ENCODE peak calls at places on chromosomes 16 and 17, in ten cellular contexts. O, W, C, K, N, B, V, T, U and F are unnamed samples.

GRCh38 chr16:77599793-77600415 is 122.4 kb upstream of the NUDT7 start:
- DNase-seq in O (no peak), W (peak), C (peak), K (no peak), N (no peak), B (peak), V (peak), T (no peak), U (no peak), F (peak)

GRCh38 chr17:31467502-31468256 is 76.2 kb downstream of the RAB11FIP4 start:
- DNase-seq in O (peak), W (no peak), C (peak), K (no peak), N (no peak), B (no peak), V (no peak), T (no peak), U (peak), F (no peak)

GRCh38 chr17:65389956-65390355 is 171.5 kb downstream of the AXIN2 start:
- DNase-seq in O (no peak), W (no peak), C (no peak), K (no peak), N (no peak), B (no peak), V (peak), T (no peak), U (no peak), F (no peak)

GRCh38 chr17:62644487-62645173 is 17.2 kb downstream of the MRC2 start:
- DNase-seq in O (no peak), W (peak), C (no peak), K (no peak), N (no peak), B (peak), V (no peak), T (no peak), U (no peak), F (no peak)

GRCh38 chr16:27254262-27254811 is 14.2 kb downstream of the NSMCE1 start:
- DNase-seq in O (no peak), W (no peak), C (no peak), K (no peak), N (no peak), B (no peak), V (no peak), T (no peak), U (no peak), F (no peak)

GRCh38 chr17:73103661-73104335 is 11.3 kb upstream of the SLC39A11 start:
- DNase-seq in O (no peak), W (no peak), C (no peak), K (no peak), N (no peak), B (no peak), V (no peak), T (no peak), U (no peak), F (no peak)

GRCh38 chr17:70067104-70067503 is 7.9 kb upstream of the KCNJ16 start:
- DNase-seq in O (no peak), W (no peak), C (no peak), K (no peak), N (no peak), B (no peak), V (no peak), T (no peak), U (no peak), F (no peak)

GRCh38 chr16:4606354-4606753 is 8.3 kb downstream of the UBALD1 start:
- DNase-seq in O (no peak), W (no peak), C (peak), K (no peak), N (no peak), B (no peak), V (no peak), T (no peak), U (peak), F (no peak)

GRCh38 chr17:70636517-70637133 is 467.3 kb downstream of the KCNJ2 start:
- DNase-seq in O (no peak), W (peak), C (peak), K (no peak), N (no peak), B (peak), V (peak), T (no peak), U (no peak), F (peak)

GRCh38 chr16:28218109-28218508 is 6.3 kb upstream of the XPO6 start:
- DNase-seq in O (no peak), W (peak), C (peak), K (no peak), N (no peak), B (peak), V (peak), T (no peak), U (peak), F (no peak)

GRCh38 chr16:7026639-7027038 is 306.0 kb upstream of the RBFOX1 start:
- DNase-seq in O (no peak), W (no peak), C (no peak), K (no peak), N (no peak), B (no peak), V (no peak), T (no peak), U (no peak), F (no peak)

GRCh38 chr17:30290077-30290476 is 1.7 kb downstream of the BLMH start:
- DNase-seq in O (no peak), W (peak), C (no peak), K (no peak), N (no peak), B (no peak), V (no peak), T (no peak), U (no peak), F (no peak)

GRCh38 chr17:30290696-30291570 is 811 bp downstream of the BLMH start:
- DNase-seq in O (no peak), W (peak), C (peak), K (peak), N (peak), B (peak), V (peak), T (no peak), U (peak), F (no peak)

GRCh38 chr17:30292490-30292858 is 730 bp upstream of the BLMH start:
- DNase-seq in O (no peak), W (no peak), C (no peak), K (no peak), N (no peak), B (no peak), V (no peak), T (no peak), U (no peak), F (no peak)

GRCh38 chr17:30296499-30297038 is 4.8 kb upstream of the BLMH start:
- DNase-seq in O (no peak), W (no peak), C (no peak), K (no peak), N (no peak), B (no peak), V (no peak), T (no peak), U (no peak), F (no peak)

DNA sequence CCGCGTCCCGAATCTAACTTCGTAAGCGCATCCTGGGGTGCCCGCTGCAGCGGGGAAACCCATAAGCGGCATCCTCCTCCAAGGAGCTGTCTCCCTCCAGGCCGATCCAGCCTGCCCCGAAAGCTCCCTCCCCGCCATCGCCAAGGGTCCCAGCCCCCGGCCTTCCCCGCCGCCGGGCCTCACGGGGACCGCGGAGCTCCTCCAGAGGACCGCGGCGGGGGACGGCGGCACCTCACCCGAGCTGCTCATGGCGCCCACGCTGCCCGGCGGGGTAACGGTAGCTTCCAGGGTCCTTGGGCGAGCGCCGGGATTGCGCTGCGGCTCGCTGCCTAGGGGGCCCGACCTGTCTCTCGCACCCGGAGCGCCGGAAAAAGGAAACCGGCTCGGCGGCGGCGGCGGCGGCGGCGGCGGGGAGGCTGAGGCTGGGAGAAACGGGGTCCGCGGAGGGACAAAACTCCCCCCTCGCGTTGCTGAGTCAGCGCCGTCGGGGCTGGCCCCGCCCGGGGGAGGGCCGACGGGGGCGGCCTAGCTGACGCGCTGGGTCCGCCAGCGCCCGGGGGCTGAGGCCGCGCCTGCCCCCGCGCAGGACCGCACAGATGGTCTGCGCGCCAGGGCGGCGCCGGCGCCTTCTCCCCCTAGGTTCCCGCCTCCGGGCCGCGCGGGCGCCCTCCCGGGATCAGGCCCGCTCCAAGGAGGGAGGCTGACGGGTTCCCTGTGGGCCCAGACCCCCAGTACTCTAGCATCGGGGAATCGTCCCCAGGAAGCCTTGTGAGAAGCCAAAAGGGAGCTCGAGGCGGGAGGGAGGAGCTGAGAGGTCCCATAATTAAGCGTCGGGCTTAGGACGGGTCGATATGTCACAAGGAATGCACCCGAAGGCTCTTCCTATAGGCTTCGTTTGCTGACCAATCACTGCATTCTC is at the start of gene BLMH:
- DNase-seq in O (peak), W (peak), C (peak), K (peak), N (peak), B (peak), V (peak), T (peak), U (peak), F (peak)
- TF ChIP-seq POLR2A in O (peak), W (peak), C (peak), K (peak), N (peak), B (peak), V (peak), T (peak), U (no peak), F (peak)

DNA sequence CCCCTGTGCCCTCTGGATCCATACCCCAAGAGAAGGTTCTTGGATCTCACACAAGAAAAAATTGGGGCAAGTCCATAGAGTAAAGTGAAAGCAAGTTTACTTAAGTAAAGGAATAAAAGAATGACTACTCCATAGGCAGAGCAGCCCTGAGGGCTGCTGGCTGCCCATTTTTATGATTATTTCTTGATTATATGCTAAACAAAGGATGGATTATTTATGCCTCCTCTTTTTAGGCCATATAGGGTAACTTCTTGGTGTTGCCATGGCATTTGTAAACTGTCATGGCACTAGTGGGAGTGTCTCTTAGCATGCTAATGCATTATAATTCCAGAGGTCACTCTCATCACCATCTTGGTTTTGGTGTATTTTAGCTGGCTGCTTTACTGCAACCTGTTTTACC is 70.8 kb downstream of the NLK start:
- DNase-seq in O (no peak), W (no peak), C (no peak), K (no peak), N (no peak), B (no peak), V (no peak), T (no peak), U (no peak), F (no peak)
- H3K27ac ChIP-seq in O (peak), W (no peak), C (no peak), K (no peak), N (no peak), B (no peak), V (peak), T (no peak), U (no peak), F (no peak)

DNA sequence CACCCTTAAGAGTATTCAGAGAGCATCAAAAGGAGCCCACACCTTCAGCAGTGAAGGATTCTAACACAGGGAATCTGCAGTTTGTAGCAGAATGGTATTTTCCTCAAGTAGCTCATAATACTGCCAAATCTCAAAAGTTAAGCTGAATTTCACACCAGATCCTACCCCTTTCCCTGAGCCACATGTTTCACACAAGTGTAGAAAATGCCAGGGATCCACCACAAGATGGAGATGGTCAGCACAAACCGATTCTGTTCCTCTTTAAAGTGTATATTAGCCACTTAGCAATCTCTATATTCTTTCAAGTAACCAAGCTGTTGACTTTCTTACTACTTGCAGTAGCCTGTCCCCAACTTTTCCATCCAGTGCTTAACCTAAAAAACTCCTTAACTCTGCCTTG is 13.2 kb downstream of the GINS2 start:
- DNase-seq in O (no peak), W (peak), C (no peak), K (no peak), N (no peak), B (peak), V (peak), T (no peak), U (no peak), F (no peak)
- TF ChIP-seq CTCF in O (peak), W (peak), C (peak), K (peak), N (no peak), B (peak), V (peak), T (peak), U (no peak), F (no peak)

GRCh38 chr17:81046770-81047359 is 11.9 kb downstream of the BAIAP2 start:
- DNase-seq in O (no peak), W (no peak), C (no peak), K (no peak), N (no peak), B (no peak), V (no peak), T (no peak), U (peak), F (no peak)
- TF ChIP-seq POLR2A in O (no peak), W (no peak), C (no peak), K (no peak), N (no peak), B (no peak), V (no peak), T (no peak), U (no peak), F (no peak)

GRCh38 chr17:82202981-82203380 is 9.7 kb downstream of the CCDC57 start:
- DNase-seq in O (no peak), W (no peak), C (no peak), K (no peak), N (no peak), B (no peak), V (no peak), T (no peak), U (no peak), F (no peak)

GRCh38 chr17:82204831-82205719 is 7.6 kb downstream of the CCDC57 start:
- DNase-seq in O (no peak), W (no peak), C (no peak), K (no peak), N (no peak), B (peak), V (peak), T (no peak), U (no peak), F (no peak)

GRCh38 chr17:82201498-82201910 is 11.1 kb downstream of the CCDC57 start:
- DNase-seq in O (no peak), W (no peak), C (no peak), K (peak), N (no peak), B (no peak), V (no peak), T (no peak), U (peak), F (no peak)

GRCh38 chr17:82205720-82206508 is 6.7 kb downstream of the CCDC57 start:
- DNase-seq in O (peak), W (peak), C (peak), K (peak), N (peak), B (peak), V (peak), T (peak), U (peak), F (peak)

DNA sequence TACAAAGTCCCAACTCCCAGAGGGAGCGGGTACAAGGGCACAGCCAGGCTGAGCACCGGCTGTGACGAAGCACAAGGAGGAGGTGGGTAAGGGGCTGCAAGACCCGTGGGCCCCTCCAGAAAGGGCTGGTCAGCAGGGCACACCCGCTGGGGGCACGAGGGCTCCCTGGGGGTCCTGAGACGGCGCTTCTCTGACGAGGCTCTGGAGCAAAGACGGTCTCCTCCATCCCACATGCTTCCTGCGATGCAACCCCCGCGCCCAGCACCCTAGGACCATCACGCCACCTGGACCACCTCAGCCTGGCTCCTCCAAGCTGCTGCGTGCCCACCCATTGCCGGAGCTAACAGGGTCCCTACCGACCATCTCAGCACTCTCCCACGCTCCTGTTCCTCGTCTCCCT is 8.7 kb downstream of the CCDC57 start:
- DNase-seq in O (no peak), W (no peak), C (no peak), K (no peak), N (no peak), B (no peak), V (no peak), T (no peak), U (no peak), F (no peak)
- H3K27ac ChIP-seq in O (no peak), W (peak), C (no peak), K (no peak), N (no peak), B (no peak), V (no peak), T (no peak), U (no peak), F (no peak)

DNA sequence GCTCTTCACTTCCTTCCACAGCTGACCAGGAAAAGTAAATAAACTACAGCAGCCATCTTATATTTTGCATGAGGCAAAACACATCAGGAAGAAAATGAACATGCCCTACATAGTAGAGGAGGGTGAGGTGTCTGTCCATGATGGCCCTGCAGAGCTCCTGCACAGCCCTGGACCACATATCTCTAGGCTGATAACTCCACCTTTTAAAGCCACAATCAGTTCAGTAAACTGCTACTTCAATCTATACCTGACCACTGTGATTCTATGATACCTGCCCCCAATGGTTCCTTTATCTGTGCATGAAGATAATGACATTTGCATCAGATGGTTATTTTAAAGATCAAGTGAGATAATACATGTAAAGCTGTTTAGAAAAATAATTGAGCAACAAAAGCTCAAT is 82.2 kb downstream of the HELZ start:
- DNase-seq in O (no peak), W (no peak), C (no peak), K (no peak), N (no peak), B (no peak), V (no peak), T (no peak), U (no peak), F (no peak)
- TF ChIP-seq CTCF in O (no peak), W (no peak), C (no peak), K (no peak), N (no peak), B (no peak), V (no peak), T (no peak), U (no peak), F (no peak)

DNA sequence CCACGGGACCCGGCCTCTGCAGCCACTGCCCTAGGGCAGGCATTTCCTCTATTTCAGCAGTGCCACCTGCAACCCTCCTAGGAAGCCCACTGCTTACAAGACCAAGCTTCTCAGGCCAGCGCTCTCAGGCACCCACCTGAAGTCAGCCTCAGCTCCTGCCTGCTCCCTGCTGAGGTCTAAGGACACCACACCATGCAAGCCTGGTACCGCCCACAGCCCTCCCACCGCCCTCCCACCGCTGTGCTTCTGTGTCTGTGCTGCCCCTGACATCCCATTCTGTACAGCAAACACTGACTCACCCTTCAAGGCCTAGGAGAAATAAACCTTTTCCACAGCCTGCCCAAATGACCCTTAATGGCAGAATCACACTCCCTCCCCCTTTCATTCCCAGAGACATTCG is 6.3 kb downstream of the CLUH start:
- DNase-seq in O (peak), W (no peak), C (no peak), K (peak), N (peak), B (peak), V (peak), T (no peak), U (no peak), F (no peak)
- TF ChIP-seq POLR2A in O (no peak), W (no peak), C (no peak), K (no peak), N (no peak), B (no peak), V (no peak), T (no peak), U (no peak), F (no peak)

GRCh38 chr17:50074227-50074626 is 18.3 kb downstream of the ITGA3 start:
- DNase-seq in O (peak), W (no peak), C (no peak), K (no peak), N (no peak), B (no peak), V (no peak), T (no peak), U (no peak), F (no peak)
- H3K27ac ChIP-seq in O (no peak), W (no peak), C (no peak), K (no peak), N (no peak), B (no peak), V (no peak), T (no peak), U (no peak), F (no peak)